ENCODE peak calls at places on chromosomes 3 and 15, in five cellular contexts. Q, A, B, U and R are unnamed samples.

GRCh38 chr3:64454179-64454578 is 228.9 kb upstream of the PRICKLE2 start:
- DNase-seq in Q (no peak), A (no peak), B (peak), U (no peak), R (no peak)

GRCh38 chr3:156620901-156621300 is 53.5 kb upstream of the TIPARP start:
- DNase-seq in Q (no peak), A (peak), B (no peak), U (no peak), R (no peak)

GRCh38 chr3:25870452-25870851 is 80.6 kb downstream of the OXSM start:
- DNase-seq in Q (no peak), A (no peak), B (peak), U (no peak), R (no peak)

GRCh38 chr3:58463181-58463941 is 28.5 kb upstream of the KCTD6 start:
- DNase-seq in Q (peak), A (peak), B (peak), U (peak), R (peak)

GRCh38 chr3:196274585-196274984 is 12.9 kb downstream of the PCYT1A start:
- DNase-seq in Q (no peak), A (no peak), B (peak), U (no peak), R (no peak)

GRCh38 chr3:7095116-7095515 is 234.2 kb downstream of the GRM7 start:
- DNase-seq in Q (no peak), A (no peak), B (peak), U (no peak), R (no peak)

GRCh38 chr3:27357665-27358258 is 11.4 kb downstream of the NEK10 start:
- DNase-seq in Q (peak), A (no peak), B (peak), U (peak), R (peak)

GRCh38 chr15:74365619-74366445 is 1.6 kb downstream of the CYP11A1 start:
- DNase-seq in Q (peak), A (peak), B (peak), U (no peak), R (peak)

GRCh38 chr3:190983875-190984274 is 121.4 kb upstream of the GMNC start:
- DNase-seq in Q (no peak), A (no peak), B (no peak), U (no peak), R (no peak)

GRCh38 chr3:59839810-59840515 is 790.1 kb upstream of the CFAP20DC start:
- DNase-seq in Q (no peak), A (no peak), B (no peak), U (no peak), R (no peak)

GRCh38 chr3:185400866-185401265 is 37.9 kb downstream of the MAP3K13 start:
- DNase-seq in Q (no peak), A (no peak), B (no peak), U (no peak), R (no peak)

GRCh38 chr3:9746330-9746729 is 3.4 kb upstream of the OGG1 start:
- DNase-seq in Q (no peak), A (no peak), B (peak), U (no peak), R (no peak)

GRCh38 chr3:161552984-161553383 is 56.4 kb downstream of the OTOL1 start:
- DNase-seq in Q (no peak), A (no peak), B (no peak), U (no peak), R (no peak)

GRCh38 chr3:103829723-103830326 is 1395.0 kb downstream of the ZPLD1 start:
- DNase-seq in Q (no peak), A (no peak), B (no peak), U (no peak), R (no peak)

GRCh38 chr3:158791259-158791920 is 10.5 kb upstream of the MFSD1 start:
- DNase-seq in Q (no peak), A (no peak), B (peak), U (no peak), R (peak)

GRCh38 chr3:36206936-36207620 is 173.2 kb upstream of the STAC start:
- DNase-seq in Q (no peak), A (no peak), B (no peak), U (no peak), R (no peak)

GRCh38 chr3:70871909-70872656 is 559.6 kb upstream of the MDFIC2 start:
- DNase-seq in Q (no peak), A (peak), B (peak), U (no peak), R (no peak)

GRCh38 chr15:91228890-91229289 is 128.8 kb downstream of the SV2B start:
- DNase-seq in Q (no peak), A (no peak), B (no peak), U (no peak), R (no peak)

GRCh38 chr15:91235376-91235775 is 135.3 kb downstream of the SV2B start:
- DNase-seq in Q (no peak), A (no peak), B (no peak), U (no peak), R (no peak)

GRCh38 chr15:91238664-91239428 is 138.8 kb downstream of the SV2B start:
- DNase-seq in Q (no peak), A (no peak), B (no peak), U (no peak), R (no peak)

GRCh38 chr15:91237493-91237892 is 137.4 kb downstream of the SV2B start:
- DNase-seq in Q (no peak), A (no peak), B (no peak), U (no peak), R (no peak)

DNA sequence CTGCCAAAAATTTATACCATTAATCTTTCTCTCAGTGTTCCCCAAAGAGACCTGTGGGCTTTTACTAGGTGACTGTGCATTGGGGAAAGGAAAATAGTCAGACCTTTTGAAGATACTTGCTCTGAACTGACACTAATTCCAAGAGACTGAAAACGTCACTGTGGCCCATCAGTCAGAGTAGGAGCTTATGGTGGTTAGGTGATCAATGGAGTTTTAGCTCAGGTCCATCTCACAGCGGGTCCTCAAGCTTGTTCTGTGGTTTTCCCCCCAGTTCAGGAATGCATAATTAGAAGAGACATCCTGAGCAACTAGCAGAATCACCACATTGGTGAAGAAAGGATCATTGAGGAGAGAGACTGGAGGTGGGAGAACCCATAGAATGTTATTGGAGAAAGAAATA is 134.7 kb downstream of the SV2B start:
- DNase-seq in Q (no peak), A (no peak), B (no peak), U (no peak), R (no peak)
- H2BK12ac ChIP-seq in Q (no peak), A (no peak), B (no peak), U (no peak), R (no peak)

DNA sequence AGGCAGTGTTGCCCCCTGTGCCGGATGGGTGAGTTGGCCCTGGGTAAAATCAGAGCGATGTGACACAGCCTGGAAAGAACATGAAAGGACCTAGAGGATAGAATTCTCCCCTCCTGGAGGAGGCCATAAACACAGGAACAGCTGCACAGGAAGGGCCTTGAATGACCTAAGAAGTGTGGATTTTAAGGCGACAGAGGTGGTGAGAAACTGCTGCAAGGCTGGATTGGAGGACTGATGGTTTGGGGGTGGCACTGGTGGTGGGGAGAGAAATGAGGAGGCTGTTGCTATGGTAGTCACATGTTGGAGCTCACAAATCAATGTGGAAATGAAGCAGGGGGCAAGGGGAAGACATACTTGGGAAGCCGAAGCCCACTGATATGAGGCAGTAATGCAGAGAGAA is 13.8 kb downstream of the XIRP1 start:
- DNase-seq in Q (no peak), A (no peak), B (peak), U (no peak), R (no peak)
- H3K14ac ChIP-seq in Q (no peak), A (peak), B (no peak), U (no peak), R (no peak)

GRCh38 chr3:116835658-116836057 is 126.1 kb downstream of the TUSC7 start:
- DNase-seq in Q (no peak), A (no peak), B (no peak), U (no peak), R (no peak)
- H2BK12ac ChIP-seq in Q (no peak), A (no peak), B (no peak), U (no peak), R (no peak)

GRCh38 chr3:177827517-177828249 is 630.4 kb upstream of the TBL1XR1 start:
- DNase-seq in Q (no peak), A (peak), B (peak), U (no peak), R (no peak)
- H3K14ac ChIP-seq in Q (no peak), A (no peak), B (no peak), U (no peak), R (no peak)

GRCh38 chr3:152267319-152267689 is 1.4 kb upstream of the MBNL1 start:
- DNase-seq in Q (no peak), A (no peak), B (no peak), U (no peak), R (no peak)

GRCh38 chr3:152270145-152270870 is 1.6 kb downstream of the MBNL1 start:
- DNase-seq in Q (no peak), A (no peak), B (peak), U (no peak), R (no peak)

GRCh38 chr3:152269423-152270144 is 855 bp downstream of the MBNL1 start:
- DNase-seq in Q (peak), A (peak), B (peak), U (no peak), R (no peak)

GRCh38 chr3:152268501-152269422 is at the start of gene MBNL1:
- DNase-seq in Q (peak), A (peak), B (peak), U (peak), R (peak)

GRCh38 chr3:152267831-152268500 is 763 bp upstream of the MBNL1 start:
- DNase-seq in Q (no peak), A (no peak), B (no peak), U (no peak), R (no peak)
- H2BK12ac ChIP-seq in Q (no peak), A (no peak), B (no peak), U (peak), R (no peak)

DNA sequence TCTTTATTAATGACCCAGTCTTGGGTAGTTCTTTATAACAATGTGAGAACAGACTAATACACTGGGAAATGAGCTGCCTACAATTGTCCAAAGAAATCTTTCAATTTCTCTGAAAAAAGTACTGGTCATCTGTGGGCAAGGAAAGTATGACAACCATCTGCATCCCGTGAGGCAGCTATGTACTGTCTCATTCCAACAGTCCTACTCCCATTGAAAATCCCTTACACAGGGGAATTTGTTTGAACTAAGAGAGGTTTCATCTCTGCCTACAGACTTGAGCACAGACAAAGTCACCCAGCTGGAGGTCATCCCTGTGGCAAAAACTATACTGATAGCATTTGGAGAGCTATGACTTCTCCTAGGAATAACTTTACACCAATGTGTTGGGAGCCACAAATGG is 27.1 kb downstream of the SHC4 start:
- DNase-seq in Q (no peak), A (peak), B (peak), U (no peak), R (no peak)
- H3K14ac ChIP-seq in Q (no peak), A (no peak), B (no peak), U (no peak), R (no peak)

DNA sequence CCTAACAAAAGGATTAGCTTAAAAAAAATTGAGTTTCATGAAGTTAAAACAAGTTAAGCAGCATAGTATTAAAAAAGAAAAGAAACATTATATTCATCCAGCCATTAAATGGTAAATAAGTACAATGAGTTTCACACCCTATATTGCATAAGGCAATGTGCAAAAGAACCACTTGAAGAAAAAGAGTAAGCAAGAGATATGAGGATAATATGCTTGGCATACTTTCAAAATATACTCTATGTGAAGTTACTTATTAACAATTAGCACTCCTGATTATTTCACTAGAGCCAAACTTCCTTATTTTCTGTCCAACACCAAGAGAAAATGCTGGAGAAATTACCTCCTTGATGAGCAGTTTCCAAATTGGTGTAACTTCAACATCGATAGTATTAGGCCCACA is 63.7 kb downstream of the ATP13A4 start:
- DNase-seq in Q (no peak), A (no peak), B (no peak), U (no peak), R (no peak)
- H2BK12ac ChIP-seq in Q (no peak), A (no peak), B (no peak), U (no peak), R (no peak)

DNA sequence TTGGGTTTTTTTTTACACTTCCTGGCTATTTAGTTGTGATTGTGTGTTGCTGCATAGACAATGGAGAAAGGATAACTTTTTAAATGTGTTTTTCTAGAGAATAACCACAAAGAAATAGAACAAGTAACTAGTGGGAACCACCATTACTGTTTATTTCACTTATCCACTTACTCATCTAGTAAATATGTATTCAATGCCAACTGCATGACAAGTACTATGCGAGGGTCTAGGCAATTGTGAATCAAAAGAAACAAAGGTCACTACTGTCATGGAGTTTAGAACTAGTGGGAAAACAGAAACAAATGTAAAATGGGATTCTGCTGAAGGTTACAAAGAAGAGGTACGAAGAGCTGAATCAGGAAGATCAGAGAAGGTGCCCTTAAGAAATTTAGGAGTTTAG is 600.9 kb upstream of the ROBO2 start:
- DNase-seq in Q (no peak), A (no peak), B (peak), U (peak), R (no peak)
- H3K14ac ChIP-seq in Q (no peak), A (no peak), B (no peak), U (no peak), R (no peak)